ENCODE peak calls at places on chromosome 9, in four cellular contexts. V, L, M and F are unnamed samples.

GRCh38 chr9:71383308-71383707 is 261.9 kb upstream of the TRPM3 start:
- DNase-seq in V (no peak), L (no peak), M (no peak), F (no peak)

GRCh38 chr9:115673599-115673998 is 480.0 kb upstream of the PAPPA start:
- DNase-seq in V (no peak), L (no peak), M (no peak), F (no peak)

GRCh38 chr9:133832836-133833235 is 94.7 kb upstream of the SARDH start:
- DNase-seq in V (no peak), L (no peak), M (no peak), F (no peak)

GRCh38 chr9:12988259-12988658 is 213.4 kb downstream of the LURAP1L start:
- DNase-seq in V (no peak), L (no peak), M (no peak), F (no peak)

GRCh38 chr9:83536332-83536731 is 1.9 kb downstream of the FRMD3 start:
- DNase-seq in V (no peak), L (no peak), M (no peak), F (no peak)

GRCh38 chr9:113587471-113588031 is 124.0 kb downstream of the RGS3 start:
- DNase-seq in V (no peak), L (peak), M (no peak), F (no peak)

GRCh38 chr9:134768332-134769083 is 112.1 kb upstream of the FCN2 start:
- DNase-seq in V (peak), L (no peak), M (no peak), F (no peak)

GRCh38 chr9:120303519-120303918 is 276.4 kb downstream of the CDK5RAP2 start:
- DNase-seq in V (no peak), L (no peak), M (no peak), F (no peak)

GRCh38 chr9:129437626-129438323 is 183.1 kb downstream of the C9orf50 start:
- DNase-seq in V (no peak), L (no peak), M (no peak), F (no peak)

GRCh38 chr9:101705135-101705661 is 33.2 kb downstream of the GRIN3A start:
- DNase-seq in V (no peak), L (no peak), M (peak), F (no peak)

GRCh38 chr9:131094622-131095021 is 1.7 kb upstream of the AIF1L start:
- DNase-seq in V (no peak), L (no peak), M (no peak), F (no peak)

GRCh38 chr9:91812191-91812590 is 137.8 kb downstream of the ROR2 start:
- DNase-seq in V (no peak), L (no peak), M (no peak), F (no peak)

GRCh38 chr9:85743290-85744128 is 1.8 kb upstream of the AGTPBP1 start:
- DNase-seq in V (no peak), L (no peak), M (no peak), F (no peak)

GRCh38 chr9:125663127-125663526 is 43.9 kb downstream of the MAPKAP1 start:
- DNase-seq in V (no peak), L (no peak), M (no peak), F (no peak)

GRCh38 chr9:83992407-83992806 is 11.8 kb downstream of the RMI1 start:
- DNase-seq in V (no peak), L (no peak), M (no peak), F (peak)

GRCh38 chr9:91500509-91501011 is 76.9 kb upstream of the NFIL3 start:
- DNase-seq in V (no peak), L (no peak), M (no peak), F (no peak)

GRCh38 chr9:133474215-133474614 is 4.7 kb downstream of the SLC2A6 start:
- DNase-seq in V (no peak), L (no peak), M (no peak), F (no peak)

GRCh38 chr9:89953824-89954223 is 349.0 kb downstream of the GADD45G start:
- DNase-seq in V (no peak), L (no peak), M (no peak), F (no peak)